ENCODE peak calls at places on chromosomes 3 and 15, in nine cellular contexts. B, I, E, P, Z, K, T, U and C are unnamed samples.

GRCh38 chr3:120172070-120172469 is 77.8 kb upstream of the GSK3B start:
- DNase-seq in B (no peak), I (no peak), E (no peak), P (peak; percentile 71), Z (peak; percentile 64), K (no peak), T (no peak), U (no peak), C (peak; percentile 64)

GRCh38 chr3:99269606-99270355 is 368.3 kb upstream of the DCBLD2 start:
- DNase-seq in B (no peak), I (no peak), E (peak; percentile 40), P (no peak), Z (peak; percentile 46), K (no peak), T (no peak), U (no peak), C (no peak)

GRCh38 chr3:107662586-107662985 is 139.8 kb downstream of the BBX start:
- DNase-seq in B (no peak), I (no peak), E (no peak), P (no peak), Z (no peak), K (no peak), T (no peak), U (no peak), C (no peak)

GRCh38 chr3:107969994-107970896 is 120.6 kb downstream of the CD47 start:
- DNase-seq in B (no peak), I (no peak), E (no peak), P (no peak), Z (no peak), K (no peak), T (peak; percentile 24), U (peak; percentile 59), C (no peak)

GRCh38 chr3:33989229-33989628 is 190.8 kb downstream of the PDCD6IP start:
- DNase-seq in B (no peak), I (no peak), E (no peak), P (no peak), Z (no peak), K (no peak), T (no peak), U (no peak), C (no peak)

GRCh38 chr3:133880287-133880686 is 15.4 kb downstream of the RAB6B start:
- DNase-seq in B (no peak), I (no peak), E (no peak), P (no peak), Z (no peak), K (peak; percentile 40), T (no peak), U (no peak), C (no peak)

GRCh38 chr15:43277231-43277823 is 10.6 kb upstream of the TGM5 start:
- DNase-seq in B (no peak), I (no peak), E (no peak), P (no peak), Z (no peak), K (no peak), T (no peak), U (no peak), C (no peak)

GRCh38 chr15:91948001-91948608 is 94.6 kb downstream of the SLCO3A1 start:
- DNase-seq in B (no peak), I (no peak), E (no peak), P (no peak), Z (no peak), K (no peak), T (peak; percentile 54), U (no peak), C (peak; percentile 12)

GRCh38 chr15:84057714-84058331 is 177.8 kb upstream of the GOLGA6L4 start:
- DNase-seq in B (no peak), I (no peak), E (no peak), P (no peak), Z (no peak), K (no peak), T (no peak), U (no peak), C (no peak)

GRCh38 chr3:184383033-184383740 is 3.3 kb downstream of the CHRD start:
- DNase-seq in B (no peak), I (no peak), E (no peak), P (no peak), Z (no peak), K (no peak), T (no peak), U (no peak), C (no peak)

GRCh38 chr3:31704651-31705179 is 172.0 kb downstream of the STT3B start:
- DNase-seq in B (no peak), I (peak; percentile 22), E (peak; percentile 62), P (peak; percentile 17), Z (peak; percentile 69), K (peak; percentile 34), T (peak; percentile 53), U (no peak), C (peak; percentile 74)

GRCh38 chr15:49423906-49424520 is 971 bp downstream of the FGF7 start:
- DNase-seq in B (no peak), I (no peak), E (no peak), P (no peak), Z (no peak), K (no peak), T (no peak), U (no peak), C (no peak)

GRCh38 chr3:124033360-124034015 is 41.6 kb upstream of the ROPN1 start:
- DNase-seq in B (peak; percentile 18), I (no peak), E (no peak), P (no peak), Z (peak; percentile 54), K (peak; percentile 22), T (no peak), U (no peak), C (peak; percentile 15)

GRCh38 chr3:45487508-45487907 is 99.1 kb downstream of the LARS2 start:
- DNase-seq in B (no peak), I (no peak), E (no peak), P (no peak), Z (no peak), K (no peak), T (no peak), U (no peak), C (no peak)

GRCh38 chr3:14907043-14907966 is 40.1 kb upstream of the NR2C2 start:
- DNase-seq in B (no peak), I (no peak), E (no peak), P (no peak), Z (no peak), K (no peak), T (no peak), U (no peak), C (no peak)